ENCODE peak calls at places on chromosomes 16 and 17, in five cellular contexts. I is posterior cingulate gyrus, U is left ventricle myocardium superior, T is islet precursor cell, F is progenitor cell of endocrine pancreas. D is an unnamed sample.

GRCh38 chr17:42989726-42990652 is 8.2 kb upstream of the RPL27 start:
- DNase-seq in U (no peak), T (no peak), I (no peak), F (no peak), D (no peak)

GRCh38 chr16:88382491-88383400 is at the start of gene ZNF469:
- DNase-seq in T (no peak), I (peak), U (peak), F (no peak), D (no peak)

GRCh38 chr17:57541472-57542394 is 203.4 kb downstream of the CCDC182 start:
- DNase-seq in F (no peak), I (peak), U (peak), T (peak), D (no peak)

GRCh38 chr17:73410586-73411329 is 99.0 kb upstream of the CDC42EP4 start:
- DNase-seq in I (peak), T (no peak), U (peak), F (no peak), D (no peak)

GRCh38 chr16:78684655-78685400 is 585.4 kb downstream of the WWOX start:
- DNase-seq in T (no peak), I (no peak), U (peak), F (no peak), D (no peak)

GRCh38 chr17:3768341-3768740 is 32.6 kb downstream of the ITGAE start:
- DNase-seq in U (no peak), I (no peak), T (no peak), F (no peak), D (no peak)

GRCh38 chr17:48497103-48497502 is 33.7 kb downstream of the HOXB1 start:
- DNase-seq in U (no peak), F (no peak), T (peak), I (no peak), D (no peak)

GRCh38 chr17:74453665-74454196 is 12.7 kb upstream of the CD300A start:
- DNase-seq in T (no peak), F (peak), U (no peak), I (no peak), D (peak)

GRCh38 chr16:50467943-50468748 is 80.0 kb upstream of the NKD1 start:
- DNase-seq in I (peak), T (peak), F (peak), U (no peak), D (no peak)

GRCh38 chr17:5121186-5121841 is 5.5 kb downstream of the USP6 start:
- DNase-seq in F (no peak), T (peak), I (no peak), U (no peak), D (no peak)

GRCh38 chr16:84526794-84527485 is 22.5 kb upstream of the MEAK7 start:
- DNase-seq in U (no peak), T (no peak), F (no peak), I (no peak), D (peak)